ENCODE peak calls at places on chromosomes 5 and 9, in nine cellular contexts. O, L, Z, N, Y, D, G, F and Q are unnamed samples.

GRCh38 chr5:150406120-150407096 is 6.3 kb downstream of the CD74 start:
- DNase-seq in N (no peak), O (no peak), Y (no peak), G (no peak), Z (no peak), D (no peak), F (no peak), L (no peak), Q (no peak)

GRCh38 chr9:3916984-3917383 is 382.9 kb downstream of the GLIS3 start:
- DNase-seq in O (no peak), G (no peak), L (no peak), Y (no peak), F (no peak), Z (no peak), D (no peak), N (no peak), Q (no peak)

GRCh38 chr5:62977641-62978040 is 399.0 kb downstream of the LRRC70 start:
- DNase-seq in Z (no peak), N (no peak), Y (no peak), L (no peak), F (no peak), O (no peak), G (no peak), D (no peak), Q (no peak)

GRCh38 chr5:179357036-179357435 is 11.8 kb upstream of the ADAMTS2 start:
- DNase-seq in Z (no peak), Y (no peak), F (no peak), L (no peak), O (no peak), N (no peak), D (no peak), G (no peak), Q (no peak)

GRCh38 chr5:172543484-172544298 is 89.4 kb upstream of the SH3PXD2B start:
- DNase-seq in O (no peak), G (no peak), N (no peak), Z (no peak), F (no peak), Y (no peak), L (no peak), D (no peak), Q (no peak)

GRCh38 chr5:29790281-29790680 is 1403.2 kb upstream of the CDH6 start:
- DNase-seq in Z (no peak), D (no peak), Y (no peak), N (no peak), O (no peak), L (no peak), G (no peak), F (no peak), Q (no peak)

GRCh38 chr9:129559506-129559881 is 61.4 kb downstream of the C9orf50 start:
- DNase-seq in F (no peak), Y (no peak), D (no peak), N (no peak), L (no peak), O (no peak), Z (no peak), G (no peak), Q (no peak)

GRCh38 chr9:97314503-97314902 is 7.0 kb downstream of the CCDC180 start:
- DNase-seq in N (no peak), F (no peak), D (no peak), G (no peak), O (no peak), Y (no peak), L (no peak), Z (no peak), Q (no peak)

GRCh38 chr5:14783689-14784088 is 87.9 kb downstream of the ANKH start:
- DNase-seq in G (no peak), N (no peak), O (no peak), F (no peak), L (no peak), Y (no peak), D (no peak), Z (no peak), Q (no peak)

GRCh38 chr9:89515416-89515815 is 17.5 kb upstream of the SEMA4D start:
- DNase-seq in F (no peak), D (no peak), Y (no peak), O (no peak), L (no peak), N (no peak), G (no peak), Z (no peak), Q (no peak)

GRCh38 chr9:15187589-15187988 is 119.4 kb downstream of the TTC39B start:
- DNase-seq in L (no peak), G (no peak), Z (no peak), N (no peak), Y (no peak), O (no peak), D (no peak), F (no peak), Q (no peak)

GRCh38 chr5:124025306-124025705 is 513.3 kb downstream of the CSNK1G3 start:
- DNase-seq in L (no peak), N (no peak), Y (no peak), O (no peak), G (no peak), D (no peak), Z (no peak), F (no peak), Q (no peak)

GRCh38 chr9:93814561-93814960 is 140.6 kb downstream of the BARX1 start:
- DNase-seq in L (no peak), D (no peak), N (no peak), Y (no peak), F (peak), O (no peak), Z (no peak), G (no peak), Q (no peak)

GRCh38 chr5:141269195-141269594 is 24.0 kb downstream of the PCDHB15 start:
- DNase-seq in L (no peak), D (no peak), N (no peak), F (no peak), G (no peak), O (no peak), Y (no peak), Z (no peak), Q (no peak)

GRCh38 chr9:72013188-72013877 is 47.1 kb downstream of the C9orf57 start:
- DNase-seq in O (no peak), F (peak), D (no peak), G (no peak), Z (no peak), L (no peak), Y (no peak), N (no peak), Q (no peak)

GRCh38 chr5:72561407-72561972 is 54.3 kb upstream of the ZNF366 start:
- DNase-seq in Y (no peak), Z (no peak), O (no peak), L (no peak), G (no peak), N (no peak), D (no peak), F (no peak), Q (no peak)

GRCh38 chr5:11384441-11385250 is 519.6 kb downstream of the CTNND2 start:
- DNase-seq in O (no peak), L (no peak), Y (no peak), N (no peak), Z (no peak), F (no peak), G (no peak), D (peak), Q (no peak)

GRCh38 chr5:141672071-141672855 is 9.8 kb downstream of the ARAP3 start:
- DNase-seq in N (no peak), L (no peak), D (no peak), G (no peak), O (no peak), Z (no peak), F (no peak), Y (no peak), Q (no peak)

GRCh38 chr9:124251605-124252366 is 6.0 kb upstream of the NEK6 start:
- DNase-seq in N (no peak), D (no peak), G (no peak), O (no peak), Y (no peak), L (no peak), Z (no peak), F (peak), Q (no peak)